ENCODE peak calls at places on chromosomes 11 and 22, in eight cellular contexts. One of them, this sample, is unnamed.
A peak's percentile ranks its signal among the peaks of the same experiment; 100 is the strongest.

GRCh38 chr11:107683807-107684206 is 28.0 kb downstream of the SLN start:
- DNase-seq in LoVo: no peak
- DNase-seq in iPS DF 19.7: no peak
- DNase-seq in T-cell: no peak
- DNase-seq in iris pigment epithelial cell: no peak
- DNase-seq in brain microvascular endothelial cell: no peak
- DNase-seq in fibroblast of pulmonary artery: peak; percentile 17
- DNase-seq in AG09319: no peak
- DNase-seq in this sample: no peak

GRCh38 chr11:2693851-2694261 is 5.9 kb downstream of the KCNQ1OT1 start:
- DNase-seq in iris pigment epithelial cell: no peak
- DNase-seq in AG09319: no peak
- DNase-seq in iPS DF 19.7: no peak
- DNase-seq in brain microvascular endothelial cell: no peak
- DNase-seq in LoVo: no peak
- DNase-seq in fibroblast of pulmonary artery: no peak
- DNase-seq in T-cell: no peak
- DNase-seq in this sample: no peak

GRCh38 chr22:50545522-50546325 is at the start of gene KLHDC7B:
- DNase-seq in fibroblast of pulmonary artery: no peak
- DNase-seq in iris pigment epithelial cell: no peak
- DNase-seq in iPS DF 19.7: no peak
- DNase-seq in LoVo: no peak
- DNase-seq in T-cell: no peak
- DNase-seq in AG09319: no peak
- DNase-seq in brain microvascular endothelial cell: no peak
- DNase-seq in this sample: no peak

GRCh38 chr22:40588726-40589125 is 47.8 kb downstream of the MRTFA start:
- DNase-seq in LoVo: no peak
- DNase-seq in brain microvascular endothelial cell: peak; percentile 49
- DNase-seq in iPS DF 19.7: no peak
- DNase-seq in fibroblast of pulmonary artery: peak; percentile 83
- DNase-seq in iris pigment epithelial cell: peak; percentile 92
- DNase-seq in T-cell: no peak
- DNase-seq in AG09319: peak; percentile 34
- DNase-seq in this sample: no peak

GRCh38 chr11:118883368-118884071 is at the start of gene CXCR5:
- DNase-seq in AG09319: no peak
- DNase-seq in brain microvascular endothelial cell: peak; percentile 26
- DNase-seq in LoVo: no peak
- DNase-seq in iris pigment epithelial cell: no peak
- DNase-seq in T-cell: no peak
- DNase-seq in fibroblast of pulmonary artery: no peak
- DNase-seq in iPS DF 19.7: no peak
- DNase-seq in this sample: no peak

GRCh38 chr11:72411623-72412532 is 22.5 kb downstream of the CLPB start:
- DNase-seq in iPS DF 19.7: no peak
- DNase-seq in LoVo: no peak
- DNase-seq in T-cell: no peak
- DNase-seq in fibroblast of pulmonary artery: no peak
- DNase-seq in iris pigment epithelial cell: no peak
- DNase-seq in AG09319: no peak
- DNase-seq in brain microvascular endothelial cell: no peak
- DNase-seq in this sample: no peak

GRCh38 chr11:71495286-71496090 is 31.6 kb upstream of the KRTAP5-7 start:
- DNase-seq in AG09319: no peak
- DNase-seq in iris pigment epithelial cell: no peak
- DNase-seq in T-cell: no peak
- DNase-seq in fibroblast of pulmonary artery: no peak
- DNase-seq in LoVo: no peak
- DNase-seq in iPS DF 19.7: no peak
- DNase-seq in brain microvascular endothelial cell: no peak
- DNase-seq in this sample: no peak

GRCh38 chr22:48974443-48975251 is 853.0 kb downstream of the BRD1 start:
- DNase-seq in fibroblast of pulmonary artery: no peak
- DNase-seq in LoVo: no peak
- DNase-seq in AG09319: no peak
- DNase-seq in brain microvascular endothelial cell: no peak
- DNase-seq in T-cell: no peak
- DNase-seq in iPS DF 19.7: no peak
- DNase-seq in iris pigment epithelial cell: no peak
- DNase-seq in this sample: no peak

GRCh38 chr22:25540128-25540790 is 24.2 kb upstream of the GRK3 start:
- DNase-seq in T-cell: no peak
- DNase-seq in LoVo: no peak
- DNase-seq in iPS DF 19.7: no peak
- DNase-seq in AG09319: no peak
- DNase-seq in brain microvascular endothelial cell: no peak
- DNase-seq in iris pigment epithelial cell: no peak
- DNase-seq in fibroblast of pulmonary artery: no peak
- DNase-seq in this sample: no peak

GRCh38 chr11:127219704-127220103 is 219.1 kb upstream of the KIRREL3 start:
- DNase-seq in T-cell: no peak
- DNase-seq in brain microvascular endothelial cell: no peak
- DNase-seq in iris pigment epithelial cell: no peak
- DNase-seq in LoVo: no peak
- DNase-seq in fibroblast of pulmonary artery: no peak
- DNase-seq in AG09319: no peak
- DNase-seq in iPS DF 19.7: no peak
- DNase-seq in this sample: no peak

GRCh38 chr11:17197431-17197898 is 10.3 kb downstream of the PIK3C2A start:
- DNase-seq in iris pigment epithelial cell: peak; percentile 52
- DNase-seq in brain microvascular endothelial cell: no peak
- DNase-seq in LoVo: peak; percentile 59
- DNase-seq in T-cell: no peak
- DNase-seq in fibroblast of pulmonary artery: peak; percentile 11
- DNase-seq in iPS DF 19.7: no peak
- DNase-seq in AG09319: no peak
- DNase-seq in this sample: peak; percentile 58

GRCh38 chr22:39496131-39496838 is 5.8 kb upstream of the MIEF1 start:
- DNase-seq in iris pigment epithelial cell: peak; percentile 77
- DNase-seq in fibroblast of pulmonary artery: peak; percentile 75
- DNase-seq in LoVo: peak; percentile 36
- DNase-seq in T-cell: peak; percentile 24
- DNase-seq in brain microvascular endothelial cell: peak; percentile 67
- DNase-seq in iPS DF 19.7: no peak
- DNase-seq in AG09319: no peak
- DNase-seq in this sample: peak; percentile 22

GRCh38 chr22:22057617-22058378 is 75.2 kb upstream of the TOP3B start:
- DNase-seq in LoVo: no peak
- DNase-seq in fibroblast of pulmonary artery: no peak
- DNase-seq in iris pigment epithelial cell: no peak
- DNase-seq in AG09319: no peak
- DNase-seq in T-cell: no peak
- DNase-seq in iPS DF 19.7: no peak
- DNase-seq in brain microvascular endothelial cell: no peak
- DNase-seq in this sample: no peak

GRCh38 chr11:69463892-69464620 is 17.4 kb upstream of the LINC01488 start:
- DNase-seq in T-cell: no peak
- DNase-seq in iris pigment epithelial cell: no peak
- DNase-seq in brain microvascular endothelial cell: no peak
- DNase-seq in LoVo: no peak
- DNase-seq in AG09319: no peak
- DNase-seq in iPS DF 19.7: no peak
- DNase-seq in fibroblast of pulmonary artery: no peak
- DNase-seq in this sample: no peak

GRCh38 chr11:78248191-78248590 is 59.5 kb downstream of the USP35 start:
- DNase-seq in T-cell: no peak
- DNase-seq in LoVo: no peak
- DNase-seq in brain microvascular endothelial cell: no peak
- DNase-seq in fibroblast of pulmonary artery: no peak
- DNase-seq in iris pigment epithelial cell: peak; percentile 12
- DNase-seq in AG09319: no peak
- DNase-seq in iPS DF 19.7: no peak
- DNase-seq in this sample: no peak

GRCh38 chr11:36007127-36007824 is 63.4 kb downstream of the LDLRAD3 start:
- DNase-seq in iris pigment epithelial cell: no peak
- DNase-seq in T-cell: no peak
- DNase-seq in fibroblast of pulmonary artery: no peak
- DNase-seq in AG09319: no peak
- DNase-seq in brain microvascular endothelial cell: no peak
- DNase-seq in iPS DF 19.7: no peak
- DNase-seq in LoVo: no peak
- DNase-seq in this sample: no peak

GRCh38 chr11:72556433-72556832 is 117.8 kb downstream of the PDE2A start:
- DNase-seq in T-cell: no peak
- DNase-seq in LoVo: no peak
- DNase-seq in fibroblast of pulmonary artery: no peak
- DNase-seq in iris pigment epithelial cell: no peak
- DNase-seq in iPS DF 19.7: no peak
- DNase-seq in AG09319: no peak
- DNase-seq in brain microvascular endothelial cell: no peak
- DNase-seq in this sample: no peak

GRCh38 chr22:44292007-44292370 is 20.8 kb downstream of the SHISAL1 start:
- DNase-seq in brain microvascular endothelial cell: no peak
- DNase-seq in fibroblast of pulmonary artery: no peak
- DNase-seq in iris pigment epithelial cell: no peak
- DNase-seq in LoVo: no peak
- DNase-seq in AG09319: no peak
- DNase-seq in T-cell: no peak
- DNase-seq in iPS DF 19.7: peak; percentile 12
- DNase-seq in this sample: peak; percentile 36

GRCh38 chr11:134566311-134566710 is 154.3 kb upstream of the B3GAT1 start:
- DNase-seq in AG09319: no peak
- DNase-seq in fibroblast of pulmonary artery: no peak
- DNase-seq in iPS DF 19.7: no peak
- DNase-seq in LoVo: no peak
- DNase-seq in T-cell: no peak
- DNase-seq in iris pigment epithelial cell: no peak
- DNase-seq in brain microvascular endothelial cell: no peak
- DNase-seq in this sample: no peak

This sample was measured in Caki2.